ENCODE peak calls at places on chromosomes 16 and 17, in five cellular contexts. One of them, this sample, is unnamed.

GRCh38 chr17:81723651-81724209 is 11.6 kb downstream of the SLC25A10 start:
- DNase-seq in mesothelial cell of epicardium: no peak
- DNase-seq in Caco-2: no peak
- DNase-seq in A172: no peak
- DNase-seq in T-helper 9 cell: no peak
- DNase-seq in this sample: no peak

GRCh38 chr16:49857423-49858181 is 1.7 kb upstream of the ZNF423 start:
- DNase-seq in A172: peak; percentile 42
- DNase-seq in T-helper 9 cell: peak; percentile 16
- DNase-seq in Caco-2: peak; percentile 75
- DNase-seq in mesothelial cell of epicardium: no peak
- DNase-seq in this sample: no peak

GRCh38 chr16:70747703-70748631 is 53.0 kb downstream of the VAC14 start:
- DNase-seq in A172: peak; percentile 94
- DNase-seq in mesothelial cell of epicardium: no peak
- DNase-seq in Caco-2: peak; percentile 67
- DNase-seq in T-helper 9 cell: no peak
- DNase-seq in this sample: no peak

GRCh38 chr17:43832168-43832975 is 574 bp downstream of the MPP3 start:
- DNase-seq in T-helper 9 cell: peak; percentile 8
- DNase-seq in A172: peak; percentile 57
- DNase-seq in Caco-2: peak; percentile 67
- DNase-seq in mesothelial cell of epicardium: no peak
- DNase-seq in this sample: no peak

GRCh38 chr16:85284138-85284897 is 172.0 kb upstream of the CIBAR2 start:
- DNase-seq in mesothelial cell of epicardium: no peak
- DNase-seq in Caco-2: no peak
- DNase-seq in T-helper 9 cell: no peak
- DNase-seq in A172: no peak
- DNase-seq in this sample: no peak

GRCh38 chr17:46742539-46743270 is 75.8 kb downstream of the WNT3 start:
- DNase-seq in mesothelial cell of epicardium: no peak
- DNase-seq in A172: peak; percentile 88
- DNase-seq in Caco-2: no peak
- DNase-seq in T-helper 9 cell: no peak
- DNase-seq in this sample: no peak

GRCh38 chr17:68035131-68035522 is 408 bp upstream of the KPNA2 start:
- DNase-seq in A172: no peak
- DNase-seq in Caco-2: peak; percentile 96
- DNase-seq in T-helper 9 cell: peak; percentile 80
- DNase-seq in mesothelial cell of epicardium: peak; percentile 86
- DNase-seq in this sample: peak; percentile 97

GRCh38 chr16:2149630-2150417 is 1.4 kb downstream of the RAB26 start:
- DNase-seq in mesothelial cell of epicardium: no peak
- DNase-seq in T-helper 9 cell: no peak
- DNase-seq in Caco-2: no peak
- DNase-seq in A172: no peak
- DNase-seq in this sample: no peak

GRCh38 chr17:65345261-65346060 is 208.3 kb downstream of the RGS9 start:
- DNase-seq in A172: peak; percentile 36
- DNase-seq in Caco-2: no peak
- DNase-seq in T-helper 9 cell: no peak
- DNase-seq in mesothelial cell of epicardium: no peak
- DNase-seq in this sample: no peak

GRCh38 chr17:4307179-4307930 is 43.6 kb upstream of the ANKFY1 start:
- DNase-seq in T-helper 9 cell: no peak
- DNase-seq in Caco-2: no peak
- DNase-seq in A172: no peak
- DNase-seq in mesothelial cell of epicardium: no peak
- DNase-seq in this sample: no peak

GRCh38 chr16:85945424-85945751 is 46.4 kb downstream of the IRF8 start:
- DNase-seq in Caco-2: no peak
- DNase-seq in A172: no peak
- DNase-seq in mesothelial cell of epicardium: no peak
- DNase-seq in T-helper 9 cell: no peak
- DNase-seq in this sample: no peak

GRCh38 chr16:71230122-71230845 is at the start of gene HYDIN:
- DNase-seq in A172: no peak
- DNase-seq in mesothelial cell of epicardium: peak; percentile 80
- DNase-seq in Caco-2: peak; percentile 90
- DNase-seq in T-helper 9 cell: no peak
- DNase-seq in this sample: no peak

GRCh38 chr16:81094771-81095251 is 1.4 kb downstream of the GCSH start:
- DNase-seq in mesothelial cell of epicardium: no peak
- DNase-seq in A172: no peak
- DNase-seq in T-helper 9 cell: no peak
- DNase-seq in Caco-2: no peak
- DNase-seq in this sample: no peak

GRCh38 chr17:67636312-67636711 is 81.4 kb upstream of the NOL11 start:
- DNase-seq in T-helper 9 cell: no peak
- DNase-seq in A172: no peak
- DNase-seq in Caco-2: no peak
- DNase-seq in mesothelial cell of epicardium: no peak
- DNase-seq in this sample: no peak

GRCh38 chr17:79922161-79922569 is 82.9 kb upstream of the CBX4 start:
- DNase-seq in T-helper 9 cell: no peak
- DNase-seq in Caco-2: no peak
- DNase-seq in mesothelial cell of epicardium: no peak
- DNase-seq in A172: no peak
- DNase-seq in this sample: no peak

GRCh38 chr16:47258874-47259461 is 115.2 kb upstream of the NETO2 start:
- DNase-seq in mesothelial cell of epicardium: no peak
- DNase-seq in T-helper 9 cell: no peak
- DNase-seq in A172: peak; percentile 14
- DNase-seq in Caco-2: no peak
- DNase-seq in this sample: no peak

GRCh38 chr16:30032083-30032819 is 1.2 kb upstream of the TLCD3B start:
- DNase-seq in mesothelial cell of epicardium: no peak
- DNase-seq in T-helper 9 cell: peak; percentile 49
- DNase-seq in Caco-2: peak; percentile 72
- DNase-seq in A172: peak; percentile 71
- DNase-seq in this sample: no peak

GRCh38 chr17:74305865-74306654 is 20.0 kb upstream of the KIF19 start:
- DNase-seq in Caco-2: no peak
- DNase-seq in mesothelial cell of epicardium: no peak
- DNase-seq in A172: peak; percentile 37
- DNase-seq in T-helper 9 cell: no peak
- DNase-seq in this sample: no peak

GRCh38 chr17:16423226-16423872 is 8.0 kb downstream of the TRPV2 start:
- DNase-seq in Caco-2: no peak
- DNase-seq in A172: no peak
- DNase-seq in T-helper 9 cell: no peak
- DNase-seq in mesothelial cell of epicardium: no peak
- DNase-seq in this sample: no peak

GRCh38 chr16:67857547-67858233 is 10.2 kb upstream of the CENPT start:
- DNase-seq in T-helper 9 cell: no peak
- DNase-seq in mesothelial cell of epicardium: no peak
- DNase-seq in A172: peak; percentile 74
- DNase-seq in Caco-2: peak; percentile 86
- DNase-seq in this sample: no peak

GRCh38 chr16:89842471-89843408 is 14.5 kb downstream of the SPIRE2 start:
- DNase-seq in mesothelial cell of epicardium: no peak
- DNase-seq in Caco-2: peak; percentile 29
- DNase-seq in A172: peak; percentile 92
- DNase-seq in T-helper 9 cell: no peak
- DNase-seq in this sample: no peak

GRCh38 chr17:31508310-31509094 is 117.0 kb downstream of the RAB11FIP4 start:
- DNase-seq in Caco-2: no peak
- DNase-seq in A172: no peak
- DNase-seq in T-helper 9 cell: peak; percentile 47
- DNase-seq in mesothelial cell of epicardium: no peak
- DNase-seq in this sample: no peak

GRCh38 chr17:31492880-31493655 is 101.6 kb downstream of the RAB11FIP4 start:
- DNase-seq in T-helper 9 cell: peak; percentile 44
- DNase-seq in Caco-2: no peak
- DNase-seq in mesothelial cell of epicardium: no peak
- DNase-seq in A172: no peak
- DNase-seq in this sample: no peak

GRCh38 chr17:17151962-17152361 is 54.2 kb downstream of the PLD6 start:
- DNase-seq in mesothelial cell of epicardium: no peak
- DNase-seq in Caco-2: no peak
- DNase-seq in T-helper 9 cell: no peak
- DNase-seq in A172: peak; percentile 99
- DNase-seq in this sample: peak; percentile 90

GRCh38 chr17:13727441-13728171 is 125.9 kb upstream of the HS3ST3A1 start:
- DNase-seq in Caco-2: no peak
- DNase-seq in T-helper 9 cell: no peak
- DNase-seq in A172: peak; percentile 54
- DNase-seq in mesothelial cell of epicardium: no peak
- DNase-seq in this sample: no peak

GRCh38 chr16:4288148-4288921 is 15.5 kb upstream of the TFAP4 start:
- DNase-seq in T-helper 9 cell: peak; percentile 84
- DNase-seq in mesothelial cell of epicardium: peak; percentile 69
- DNase-seq in A172: peak; percentile 76
- DNase-seq in Caco-2: peak; percentile 60
- DNase-seq in this sample: peak; percentile 89

GRCh38 chr16:67077871-67078270 is 31.9 kb upstream of the PHAF1 start:
- DNase-seq in T-helper 9 cell: no peak
- DNase-seq in A172: no peak
- DNase-seq in Caco-2: no peak
- DNase-seq in mesothelial cell of epicardium: no peak
- DNase-seq in this sample: no peak

GRCh38 chr17:76709077-76709950 is 1.5 kb downstream of the MXRA7 start:
- DNase-seq in Caco-2: no peak
- DNase-seq in A172: peak; percentile 97
- DNase-seq in T-helper 9 cell: no peak
- DNase-seq in mesothelial cell of epicardium: no peak
- DNase-seq in this sample: peak; percentile 92